ENCODE peak calls at places on chromosomes 12 and 14, in six cellular contexts. One of them, this sample, is unnamed.

GRCh38 chr12:12439636-12440035 is 82.8 kb downstream of the BORCS5 start:
- DNase-seq in islet precursor cell: no peak
- DNase-seq in stimulated activated CD4-positive, alpha-beta T cell treated with anti-CD3 and anti-CD28 coated beads, Interleukin-2, amount 100 ng/mL, for 48 hours: peak; percentile 52
- DNase-seq in naive thymus-derived CD4-positive, alpha-beta T cell: no peak
- DNase-seq in HCEC 1CT: peak; percentile 83
- DNase-seq in transverse colon: no peak
- DNase-seq in this sample: no peak

GRCh38 chr14:75306917-75307699 is 28.5 kb downstream of the FOS start:
- DNase-seq in HCEC 1CT: peak; percentile 17
- DNase-seq in islet precursor cell: no peak
- DNase-seq in transverse colon: no peak
- DNase-seq in stimulated activated CD4-positive, alpha-beta T cell treated with anti-CD3 and anti-CD28 coated beads, Interleukin-2, amount 100 ng/mL, for 48 hours: no peak
- DNase-seq in naive thymus-derived CD4-positive, alpha-beta T cell: no peak
- DNase-seq in this sample: no peak

GRCh38 chr12:98741615-98742265 is 96.7 kb downstream of the APAF1 start:
- DNase-seq in naive thymus-derived CD4-positive, alpha-beta T cell: no peak
- DNase-seq in HCEC 1CT: no peak
- DNase-seq in transverse colon: no peak
- DNase-seq in stimulated activated CD4-positive, alpha-beta T cell treated with anti-CD3 and anti-CD28 coated beads, Interleukin-2, amount 100 ng/mL, for 48 hours: peak; percentile 22
- DNase-seq in islet precursor cell: no peak
- DNase-seq in this sample: no peak

GRCh38 chr12:13343380-13343779 is 146.9 kb downstream of the EMP1 start:
- DNase-seq in naive thymus-derived CD4-positive, alpha-beta T cell: no peak
- DNase-seq in transverse colon: no peak
- DNase-seq in stimulated activated CD4-positive, alpha-beta T cell treated with anti-CD3 and anti-CD28 coated beads, Interleukin-2, amount 100 ng/mL, for 48 hours: no peak
- DNase-seq in islet precursor cell: no peak
- DNase-seq in HCEC 1CT: no peak
- DNase-seq in this sample: no peak

GRCh38 chr12:12456637-12457036 is 99.8 kb downstream of the BORCS5 start:
- DNase-seq in naive thymus-derived CD4-positive, alpha-beta T cell: no peak
- DNase-seq in transverse colon: no peak
- DNase-seq in stimulated activated CD4-positive, alpha-beta T cell treated with anti-CD3 and anti-CD28 coated beads, Interleukin-2, amount 100 ng/mL, for 48 hours: no peak
- DNase-seq in islet precursor cell: no peak
- DNase-seq in HCEC 1CT: no peak
- DNase-seq in this sample: no peak

GRCh38 chr12:25583545-25583944 is 30.5 kb upstream of the LMNTD1 start:
- DNase-seq in stimulated activated CD4-positive, alpha-beta T cell treated with anti-CD3 and anti-CD28 coated beads, Interleukin-2, amount 100 ng/mL, for 48 hours: no peak
- DNase-seq in islet precursor cell: peak; percentile 67
- DNase-seq in HCEC 1CT: no peak
- DNase-seq in transverse colon: no peak
- DNase-seq in naive thymus-derived CD4-positive, alpha-beta T cell: peak; percentile 19
- DNase-seq in this sample: peak; percentile 38

GRCh38 chr14:102655154-102655553 is 62.7 kb downstream of the RCOR1 start:
- DNase-seq in naive thymus-derived CD4-positive, alpha-beta T cell: no peak
- DNase-seq in transverse colon: no peak
- DNase-seq in stimulated activated CD4-positive, alpha-beta T cell treated with anti-CD3 and anti-CD28 coated beads, Interleukin-2, amount 100 ng/mL, for 48 hours: no peak
- DNase-seq in islet precursor cell: no peak
- DNase-seq in HCEC 1CT: peak; percentile 41
- DNase-seq in this sample: no peak

GRCh38 chr12:122089080-122089479 is 10.5 kb downstream of the MLXIP start:
- DNase-seq in naive thymus-derived CD4-positive, alpha-beta T cell: no peak
- DNase-seq in transverse colon: no peak
- DNase-seq in stimulated activated CD4-positive, alpha-beta T cell treated with anti-CD3 and anti-CD28 coated beads, Interleukin-2, amount 100 ng/mL, for 48 hours: no peak
- DNase-seq in HCEC 1CT: no peak
- DNase-seq in islet precursor cell: no peak
- DNase-seq in this sample: no peak

GRCh38 chr12:11711675-11712327 is 62.3 kb downstream of the ETV6 start:
- DNase-seq in naive thymus-derived CD4-positive, alpha-beta T cell: no peak
- DNase-seq in islet precursor cell: no peak
- DNase-seq in transverse colon: no peak
- DNase-seq in HCEC 1CT: no peak
- DNase-seq in stimulated activated CD4-positive, alpha-beta T cell treated with anti-CD3 and anti-CD28 coated beads, Interleukin-2, amount 100 ng/mL, for 48 hours: no peak
- DNase-seq in this sample: no peak

GRCh38 chr12:123983822-123984485 is 10.9 kb downstream of the ZNF664 start:
- DNase-seq in stimulated activated CD4-positive, alpha-beta T cell treated with anti-CD3 and anti-CD28 coated beads, Interleukin-2, amount 100 ng/mL, for 48 hours: peak; percentile 22
- DNase-seq in naive thymus-derived CD4-positive, alpha-beta T cell: peak; percentile 58
- DNase-seq in HCEC 1CT: peak; percentile 66
- DNase-seq in transverse colon: peak; percentile 40
- DNase-seq in islet precursor cell: peak; percentile 78
- DNase-seq in this sample: peak; percentile 60

GRCh38 chr12:131921866-131922769 is 7.0 kb upstream of the PUS1 start:
- DNase-seq in islet precursor cell: peak; percentile 54
- DNase-seq in naive thymus-derived CD4-positive, alpha-beta T cell: no peak
- DNase-seq in transverse colon: no peak
- DNase-seq in stimulated activated CD4-positive, alpha-beta T cell treated with anti-CD3 and anti-CD28 coated beads, Interleukin-2, amount 100 ng/mL, for 48 hours: no peak
- DNase-seq in HCEC 1CT: no peak
- DNase-seq in this sample: no peak

GRCh38 chr12:9331218-9331626 is 123.0 kb upstream of the PZP start:
- DNase-seq in islet precursor cell: peak; percentile 85
- DNase-seq in transverse colon: peak; percentile 76
- DNase-seq in stimulated activated CD4-positive, alpha-beta T cell treated with anti-CD3 and anti-CD28 coated beads, Interleukin-2, amount 100 ng/mL, for 48 hours: peak; percentile 77
- DNase-seq in HCEC 1CT: peak; percentile 25
- DNase-seq in naive thymus-derived CD4-positive, alpha-beta T cell: peak; percentile 55
- DNase-seq in this sample: peak; percentile 54

GRCh38 chr12:6974180-6974579 is 3.5 kb downstream of the EMG1 start:
- DNase-seq in islet precursor cell: peak; percentile 27
- DNase-seq in naive thymus-derived CD4-positive, alpha-beta T cell: no peak
- DNase-seq in HCEC 1CT: no peak
- DNase-seq in stimulated activated CD4-positive, alpha-beta T cell treated with anti-CD3 and anti-CD28 coated beads, Interleukin-2, amount 100 ng/mL, for 48 hours: no peak
- DNase-seq in transverse colon: no peak
- DNase-seq in this sample: no peak

GRCh38 chr12:126582231-126582630 is 1517.0 kb downstream of the AACS start:
- DNase-seq in HCEC 1CT: no peak
- DNase-seq in stimulated activated CD4-positive, alpha-beta T cell treated with anti-CD3 and anti-CD28 coated beads, Interleukin-2, amount 100 ng/mL, for 48 hours: no peak
- DNase-seq in islet precursor cell: peak; percentile 91
- DNase-seq in transverse colon: no peak
- DNase-seq in naive thymus-derived CD4-positive, alpha-beta T cell: no peak
- DNase-seq in this sample: no peak

GRCh38 chr14:59123975-59124374 is 64.5 kb upstream of the DAAM1 start:
- DNase-seq in islet precursor cell: no peak
- DNase-seq in stimulated activated CD4-positive, alpha-beta T cell treated with anti-CD3 and anti-CD28 coated beads, Interleukin-2, amount 100 ng/mL, for 48 hours: no peak
- DNase-seq in naive thymus-derived CD4-positive, alpha-beta T cell: no peak
- DNase-seq in HCEC 1CT: peak; percentile 49
- DNase-seq in transverse colon: no peak
- DNase-seq in this sample: no peak

GRCh38 chr12:130307859-130308258 is 29.8 kb upstream of the PIWIL1 start:
- DNase-seq in islet precursor cell: no peak
- DNase-seq in naive thymus-derived CD4-positive, alpha-beta T cell: no peak
- DNase-seq in HCEC 1CT: no peak
- DNase-seq in stimulated activated CD4-positive, alpha-beta T cell treated with anti-CD3 and anti-CD28 coated beads, Interleukin-2, amount 100 ng/mL, for 48 hours: no peak
- DNase-seq in transverse colon: no peak
- DNase-seq in this sample: no peak

GRCh38 chr14:54512393-54512792 is 2.7 kb downstream of the CGRRF1 start:
- DNase-seq in stimulated activated CD4-positive, alpha-beta T cell treated with anti-CD3 and anti-CD28 coated beads, Interleukin-2, amount 100 ng/mL, for 48 hours: no peak
- DNase-seq in transverse colon: no peak
- DNase-seq in naive thymus-derived CD4-positive, alpha-beta T cell: no peak
- DNase-seq in HCEC 1CT: no peak
- DNase-seq in islet precursor cell: no peak
- DNase-seq in this sample: no peak

GRCh38 chr14:65287264-65288131 is 125.0 kb upstream of the FUT8 start:
- DNase-seq in islet precursor cell: peak; percentile 60
- DNase-seq in naive thymus-derived CD4-positive, alpha-beta T cell: peak; percentile 74
- DNase-seq in transverse colon: peak; percentile 51
- DNase-seq in HCEC 1CT: no peak
- DNase-seq in stimulated activated CD4-positive, alpha-beta T cell treated with anti-CD3 and anti-CD28 coated beads, Interleukin-2, amount 100 ng/mL, for 48 hours: peak; percentile 57
- DNase-seq in this sample: no peak

GRCh38 chr12:120940799-120941198 is 36.6 kb upstream of the SPPL3 start:
- DNase-seq in transverse colon: no peak
- DNase-seq in stimulated activated CD4-positive, alpha-beta T cell treated with anti-CD3 and anti-CD28 coated beads, Interleukin-2, amount 100 ng/mL, for 48 hours: no peak
- DNase-seq in naive thymus-derived CD4-positive, alpha-beta T cell: no peak
- DNase-seq in islet precursor cell: no peak
- DNase-seq in HCEC 1CT: peak; percentile 17
- DNase-seq in this sample: peak; percentile 68

GRCh38 chr14:52117433-52117832 is 48.6 kb upstream of the NID2 start:
- DNase-seq in transverse colon: no peak
- DNase-seq in islet precursor cell: no peak
- DNase-seq in naive thymus-derived CD4-positive, alpha-beta T cell: no peak
- DNase-seq in HCEC 1CT: no peak
- DNase-seq in stimulated activated CD4-positive, alpha-beta T cell treated with anti-CD3 and anti-CD28 coated beads, Interleukin-2, amount 100 ng/mL, for 48 hours: no peak
- DNase-seq in this sample: no peak

GRCh38 chr12:94244165-94245133 is 96.1 kb downstream of the PLXNC1 start:
- DNase-seq in stimulated activated CD4-positive, alpha-beta T cell treated with anti-CD3 and anti-CD28 coated beads, Interleukin-2, amount 100 ng/mL, for 48 hours: peak; percentile 30
- DNase-seq in naive thymus-derived CD4-positive, alpha-beta T cell: no peak
- DNase-seq in HCEC 1CT: peak; percentile 18
- DNase-seq in transverse colon: peak; percentile 52
- DNase-seq in islet precursor cell: no peak
- DNase-seq in this sample: no peak

GRCh38 chr14:68738559-68738958 is 54.3 kb downstream of the ZFP36L1 start:
- DNase-seq in HCEC 1CT: no peak
- DNase-seq in stimulated activated CD4-positive, alpha-beta T cell treated with anti-CD3 and anti-CD28 coated beads, Interleukin-2, amount 100 ng/mL, for 48 hours: no peak
- DNase-seq in islet precursor cell: peak; percentile 32
- DNase-seq in transverse colon: no peak
- DNase-seq in naive thymus-derived CD4-positive, alpha-beta T cell: no peak
- DNase-seq in this sample: no peak

GRCh38 chr14:65226824-65227604 is 124.7 kb upstream of the MAX start:
- DNase-seq in stimulated activated CD4-positive, alpha-beta T cell treated with anti-CD3 and anti-CD28 coated beads, Interleukin-2, amount 100 ng/mL, for 48 hours: no peak
- DNase-seq in islet precursor cell: peak; percentile 81
- DNase-seq in transverse colon: peak; percentile 84
- DNase-seq in HCEC 1CT: peak; percentile 76
- DNase-seq in naive thymus-derived CD4-positive, alpha-beta T cell: no peak
- DNase-seq in this sample: no peak

GRCh38 chr14:105945891-105946290 is 419.5 kb downstream of the TMEM121 start:
- DNase-seq in stimulated activated CD4-positive, alpha-beta T cell treated with anti-CD3 and anti-CD28 coated beads, Interleukin-2, amount 100 ng/mL, for 48 hours: peak; percentile 18
- DNase-seq in HCEC 1CT: no peak
- DNase-seq in islet precursor cell: peak; percentile 23
- DNase-seq in naive thymus-derived CD4-positive, alpha-beta T cell: peak; percentile 15
- DNase-seq in transverse colon: no peak
- DNase-seq in this sample: no peak

GRCh38 chr14:39988939-39989338 is 556.7 kb upstream of the FBXO33 start:
- DNase-seq in naive thymus-derived CD4-positive, alpha-beta T cell: no peak
- DNase-seq in HCEC 1CT: no peak
- DNase-seq in transverse colon: no peak
- DNase-seq in stimulated activated CD4-positive, alpha-beta T cell treated with anti-CD3 and anti-CD28 coated beads, Interleukin-2, amount 100 ng/mL, for 48 hours: no peak
- DNase-seq in islet precursor cell: no peak
- DNase-seq in this sample: no peak

GRCh38 chr14:23067847-23068791 is 10.8 kb upstream of the CDH24 start:
- DNase-seq in transverse colon: no peak
- DNase-seq in stimulated activated CD4-positive, alpha-beta T cell treated with anti-CD3 and anti-CD28 coated beads, Interleukin-2, amount 100 ng/mL, for 48 hours: no peak
- DNase-seq in islet precursor cell: no peak
- DNase-seq in HCEC 1CT: no peak
- DNase-seq in naive thymus-derived CD4-positive, alpha-beta T cell: no peak
- DNase-seq in this sample: no peak

GRCh38 chr12:98939350-98939749 is 294.3 kb downstream of the APAF1 start:
- DNase-seq in stimulated activated CD4-positive, alpha-beta T cell treated with anti-CD3 and anti-CD28 coated beads, Interleukin-2, amount 100 ng/mL, for 48 hours: no peak
- DNase-seq in transverse colon: no peak
- DNase-seq in naive thymus-derived CD4-positive, alpha-beta T cell: no peak
- DNase-seq in islet precursor cell: no peak
- DNase-seq in HCEC 1CT: no peak
- DNase-seq in this sample: no peak

GRCh38 chr12:104175726-104176247 is 37.8 kb upstream of the NFYB start:
- DNase-seq in transverse colon: no peak
- DNase-seq in HCEC 1CT: no peak
- DNase-seq in stimulated activated CD4-positive, alpha-beta T cell treated with anti-CD3 and anti-CD28 coated beads, Interleukin-2, amount 100 ng/mL, for 48 hours: no peak
- DNase-seq in naive thymus-derived CD4-positive, alpha-beta T cell: no peak
- DNase-seq in islet precursor cell: no peak
- DNase-seq in this sample: no peak

GRCh38 chr12:53208877-53209463 is 1.9 kb upstream of the ITGB7 start:
- DNase-seq in HCEC 1CT: no peak
- DNase-seq in naive thymus-derived CD4-positive, alpha-beta T cell: no peak
- DNase-seq in islet precursor cell: no peak
- DNase-seq in transverse colon: no peak
- DNase-seq in stimulated activated CD4-positive, alpha-beta T cell treated with anti-CD3 and anti-CD28 coated beads, Interleukin-2, amount 100 ng/mL, for 48 hours: no peak
- DNase-seq in this sample: no peak